ENCODE peak calls at places on chromosomes 7 and 10, in six cellular contexts. W is uterus; P is adrenal gland; C is CD4-positive, CD25-positive, alpha-beta regulatory T cell; N is CD8-positive, alpha-beta memory T cell; Q is CD8-positive, alpha-beta T cell. A is an unnamed sample.

GRCh38 chr7:34091330-34091917 is 186.1 kb downstream of the BMPER start:
- DNase-seq in P (peak; percentile 30), N (no peak), W (no peak), Q (no peak), C (no peak), A (peak; percentile 46)

GRCh38 chr7:29071203-29071804 is 75.0 kb downstream of the CPVL start:
- DNase-seq in C (no peak), W (no peak), Q (no peak), P (no peak), N (no peak), A (no peak)

GRCh38 chr7:119271147-119271779 is 1001.7 kb upstream of the KCND2 start:
- DNase-seq in W (no peak), P (no peak), Q (no peak), N (no peak), C (no peak), A (peak; percentile 5)

GRCh38 chr7:44764665-44765578 is 16.3 kb downstream of the ZMIZ2 start:
- DNase-seq in N (no peak), C (no peak), W (no peak), P (peak; percentile 90), Q (no peak), A (no peak)

GRCh38 chr7:158329686-158330085 is 257.9 kb downstream of the PTPRN2 start:
- DNase-seq in C (no peak), N (no peak), W (no peak), P (no peak), Q (no peak), A (no peak)

GRCh38 chr10:76651148-76651547 is 986.5 kb downstream of the KCNMA1 start:
- DNase-seq in N (no peak), W (no peak), P (no peak), Q (no peak), C (no peak), A (no peak)

GRCh38 chr7:361680-362415 is 71.9 kb downstream of the FOXL3 start:
- DNase-seq in W (no peak), N (no peak), P (no peak), C (no peak), Q (no peak), A (no peak)

GRCh38 chr10:115950320-115950719 is 322.7 kb downstream of the GFRA1 start:
- DNase-seq in N (no peak), Q (no peak), W (no peak), C (no peak), P (no peak), A (no peak)

GRCh38 chr10:95474228-95475002 is 86.8 kb downstream of the SORBS1 start:
- DNase-seq in P (no peak), N (no peak), W (peak; percentile 59), Q (no peak), C (no peak), A (no peak)

GRCh38 chr10:65719790-65720189 is 1206.0 kb upstream of the LRRTM3 start:
- DNase-seq in C (no peak), P (no peak), Q (no peak), W (no peak), N (no peak), A (no peak)

GRCh38 chr7:151876899-151877777 is at the start of gene PRKAG2:
- DNase-seq in C (peak; percentile 69), Q (peak; percentile 78), P (peak; percentile 55), W (peak; percentile 64), N (peak; percentile 58), A (peak; percentile 68)

GRCh38 chr10:62492012-62492869 is 118.1 kb downstream of the ZNF365 start:
- DNase-seq in Q (peak; percentile 5), N (no peak), P (no peak), W (no peak), C (no peak), A (peak; percentile 64)

GRCh38 chr7:27677912-27678612 is 15.4 kb upstream of the HIBADH start:
- DNase-seq in Q (no peak), N (no peak), C (no peak), W (no peak), P (no peak), A (no peak)

GRCh38 chr10:17453377-17454091 is 861 bp downstream of the ST8SIA6 start:
- DNase-seq in C (peak; percentile 5), P (no peak), N (peak; percentile 30), Q (peak; percentile 35), W (no peak), A (no peak)

GRCh38 chr7:138089080-138089901 is 13.0 kb downstream of the AKR1D1 start:
- DNase-seq in P (peak; percentile 57), W (no peak), Q (no peak), C (no peak), N (no peak), A (no peak)

GRCh38 chr7:156473476-156474240 is 166.9 kb upstream of the RNF32 start:
- DNase-seq in C (no peak), N (no peak), P (peak; percentile 71), Q (peak; percentile 13), W (no peak), A (peak; percentile 42)

GRCh38 chr10:79239275-79239779 is 107.9 kb upstream of the PPIF start:
- DNase-seq in W (no peak), C (no peak), Q (no peak), N (no peak), P (peak; percentile 77), A (no peak)

GRCh38 chr7:54864718-54865117 is 105.7 kb upstream of the SEC61G start:
- DNase-seq in W (no peak), Q (no peak), N (no peak), C (no peak), P (no peak), A (no peak)

GRCh38 chr10:76649723-76650127 is 987.9 kb downstream of the KCNMA1 start:
- DNase-seq in C (no peak), P (no peak), W (peak; percentile 61), N (no peak), Q (no peak), A (no peak)

GRCh38 chr10:103153302-103153759 is 39.7 kb downstream of the NT5C2 start:
- DNase-seq in W (peak; percentile 40), Q (no peak), C (no peak), N (no peak), P (no peak), A (no peak)

GRCh38 chr10:124467165-124467564 is 5.5 kb downstream of the LHPP start:
- DNase-seq in Q (no peak), N (no peak), P (no peak), C (no peak), W (no peak), A (no peak)

GRCh38 chr10:133403359-133403758 is 9.4 kb downstream of the MTG1 start:
- DNase-seq in C (no peak), W (no peak), Q (no peak), N (no peak), P (no peak), A (no peak)

GRCh38 chr7:30347226-30348082 is 63.1 kb downstream of the ZNRF2 start:
- DNase-seq in W (no peak), N (no peak), P (no peak), Q (no peak), C (no peak), A (no peak)

GRCh38 chr7:65219623-65220022 is 154.0 kb upstream of the ZNF92 start:
- DNase-seq in W (no peak), Q (no peak), C (no peak), P (no peak), N (no peak), A (no peak)

GRCh38 chr7:65216469-65216868 is 157.2 kb upstream of the ZNF92 start:
- DNase-seq in W (no peak), Q (peak; percentile 62), C (peak; percentile 48), P (peak; percentile 75), N (peak; percentile 26), A (peak; percentile 76)

GRCh38 chr7:65225422-65226006 is 148.1 kb upstream of the ZNF92 start:
- DNase-seq in N (no peak), W (no peak), P (no peak), Q (no peak), C (no peak), A (no peak)

GRCh38 chr7:65222655-65223054 is 151.0 kb upstream of the ZNF92 start:
- DNase-seq in W (no peak), N (no peak), C (no peak), Q (no peak), P (no peak), A (no peak)

DNA sequence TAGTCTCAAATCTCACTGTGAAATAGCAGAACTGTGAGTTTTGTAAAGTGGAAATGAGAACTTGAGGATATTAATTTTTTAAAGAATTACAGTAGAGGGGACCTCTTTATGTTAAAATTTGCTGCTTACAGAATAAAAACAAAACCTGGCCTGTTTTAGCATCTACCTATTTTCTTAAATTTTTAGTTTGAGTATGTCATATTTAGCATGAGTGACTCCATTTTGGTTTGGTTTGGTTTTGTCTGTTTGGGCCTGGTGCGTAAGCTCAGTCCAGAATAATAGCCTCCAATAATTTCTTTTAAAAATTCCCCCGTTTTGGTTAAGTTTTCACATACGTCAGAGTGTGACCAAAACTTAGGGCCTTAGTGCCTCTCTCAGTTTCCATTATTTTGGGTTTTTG is 152.0 kb upstream of the ZNF92 start:
- DNase-seq in Q (no peak), N (no peak), P (no peak), C (no peak), W (no peak), A (no peak)
- H3K4me3 ChIP-seq in Q (no peak overlapping the region), N (no peak overlapping the region), P (no peak overlapping the region), C (no peak overlapping the region), W (no peak overlapping the region), A (no peak overlapping the region)

DNA sequence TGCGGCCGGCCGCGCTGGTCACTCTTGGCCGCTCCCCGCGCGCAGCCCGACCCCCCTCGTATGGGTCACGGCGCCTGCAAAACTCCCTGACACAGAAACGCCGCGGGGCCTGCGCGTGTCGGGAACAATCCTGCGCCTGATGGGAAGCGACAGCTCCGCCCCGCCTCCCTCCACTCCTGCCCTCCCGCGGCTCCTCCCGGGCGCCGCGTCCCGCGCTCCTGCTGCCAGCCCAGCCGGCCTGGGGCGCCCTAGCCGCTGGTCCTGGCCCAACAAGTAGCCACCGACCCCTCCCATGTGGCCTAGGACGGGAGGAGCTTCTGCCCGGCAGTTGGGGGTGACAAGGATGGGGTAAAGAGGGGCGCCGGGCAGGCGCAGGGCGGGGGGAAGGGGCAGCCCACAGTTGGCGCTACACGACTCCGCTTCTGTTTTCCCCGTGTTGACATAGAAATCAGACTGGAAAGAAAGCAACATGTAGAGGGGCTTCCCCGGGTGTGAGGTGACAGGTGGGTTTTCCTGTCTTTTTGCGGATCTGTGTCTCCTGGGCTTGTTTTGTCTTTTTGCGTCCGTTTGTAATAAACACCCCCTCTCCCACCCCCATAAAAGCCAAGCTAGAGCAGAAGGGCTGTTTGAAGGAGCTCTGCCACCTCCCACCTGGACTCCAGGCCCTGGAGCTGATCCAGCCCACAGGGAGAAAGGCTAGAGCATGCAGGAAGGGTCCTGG is 35.1 kb upstream of the PAX2 start:
- DNase-seq in C (no peak), P (peak; percentile 59), N (no peak), W (no peak), Q (no peak), A (no peak)
- H3K4me3 ChIP-seq in C (no peak overlapping the region), P (no peak overlapping the region), N (no peak overlapping the region), W (no peak overlapping the region), Q (no peak overlapping the region), A (no peak overlapping the region)

DNA sequence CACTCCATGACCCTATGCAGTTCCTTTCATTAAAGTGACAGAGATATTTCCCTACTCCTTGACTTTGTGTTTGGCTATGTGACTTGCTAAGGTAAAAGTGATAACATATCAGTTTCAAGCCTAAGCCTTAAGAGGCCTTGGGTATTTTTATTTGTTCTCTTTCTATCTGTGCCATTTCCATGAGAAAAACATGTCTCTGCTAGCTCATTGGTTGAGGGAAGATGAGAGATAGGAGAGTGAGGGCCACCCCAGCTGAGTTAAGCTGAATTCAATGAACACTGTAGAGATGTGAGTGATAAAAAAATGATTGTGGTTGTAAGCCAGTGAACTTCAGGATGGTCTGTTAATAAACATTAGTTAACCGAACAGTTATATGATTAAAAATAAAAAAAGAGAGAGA is 13.4 kb downstream of the TASOR2 start:
- DNase-seq in N (no peak), Q (no peak), P (no peak), W (no peak), C (no peak), A (no peak)
- H3K4me3 ChIP-seq in N (no peak overlapping the region), Q (no peak overlapping the region), P (no peak overlapping the region), W (no peak overlapping the region), C (peak overlapping the region; percentile 23), A (no peak overlapping the region)

GRCh38 chr7:39733881-39734571 is 110.7 kb downstream of the RALA start:
- DNase-seq in N (no peak), C (no peak), W (no peak), Q (peak; percentile 17), P (no peak), A (peak; percentile 53)
- H3K4me3 ChIP-seq in N (peak overlapping the region; percentile 75), C (peak overlapping the region; percentile 88), W (peak overlapping the region; percentile 52), Q (peak overlapping the region; percentile 79), P (peak overlapping the region; percentile 44), A (peak overlapping the region; percentile 93)